ENCODE peak calls at places on chromosomes 3 and 15, in five cellular contexts. S is SK-N-SH, Z is K562, X is HepG2, K is H1. L is an unnamed sample.

GRCh38 chr3:99418209-99418635 is 220.2 kb upstream of the COL8A1 start:
- DNase-seq in S (no peak), Z (no peak), X (no peak), K (no peak), L (peak)

GRCh38 chr15:27828721-27829120 is 270.4 kb downstream of the OCA2 start:
- DNase-seq in S (no peak), Z (no peak), X (no peak), K (no peak), L (no peak)

GRCh38 chr3:142263126-142263525 is 37.7 kb upstream of the GK5 start:
- DNase-seq in S (no peak), Z (no peak), X (no peak), K (no peak), L (no peak)

GRCh38 chr3:156356537-156357363 is 198.2 kb downstream of the SSR3 start:
- DNase-seq in S (no peak), Z (no peak), X (no peak), K (no peak), L (no peak)

GRCh38 chr3:119323401-119324107 is 29.4 kb downstream of the ARHGAP31 start:
- DNase-seq in S (no peak), Z (no peak), X (no peak), K (no peak), L (no peak)

GRCh38 chr3:193704431-193704830 is 111.4 kb downstream of the OPA1 start:
- DNase-seq in S (no peak), Z (peak), X (no peak), K (no peak), L (no peak)

GRCh38 chr3:65873869-65874268 is 164.8 kb downstream of the MAGI1 start:
- DNase-seq in S (no peak), Z (no peak), X (no peak), K (no peak), L (no peak)

GRCh38 chr3:195033531-195034091 is 237.3 kb downstream of the XXYLT1 start:
- DNase-seq in S (no peak), Z (no peak), X (peak), K (no peak), L (no peak)

GRCh38 chr3:115624029-115624645 is 827 bp downstream of the GAP43 start:
- DNase-seq in S (no peak), Z (no peak), X (no peak), K (no peak), L (no peak)

DNA sequence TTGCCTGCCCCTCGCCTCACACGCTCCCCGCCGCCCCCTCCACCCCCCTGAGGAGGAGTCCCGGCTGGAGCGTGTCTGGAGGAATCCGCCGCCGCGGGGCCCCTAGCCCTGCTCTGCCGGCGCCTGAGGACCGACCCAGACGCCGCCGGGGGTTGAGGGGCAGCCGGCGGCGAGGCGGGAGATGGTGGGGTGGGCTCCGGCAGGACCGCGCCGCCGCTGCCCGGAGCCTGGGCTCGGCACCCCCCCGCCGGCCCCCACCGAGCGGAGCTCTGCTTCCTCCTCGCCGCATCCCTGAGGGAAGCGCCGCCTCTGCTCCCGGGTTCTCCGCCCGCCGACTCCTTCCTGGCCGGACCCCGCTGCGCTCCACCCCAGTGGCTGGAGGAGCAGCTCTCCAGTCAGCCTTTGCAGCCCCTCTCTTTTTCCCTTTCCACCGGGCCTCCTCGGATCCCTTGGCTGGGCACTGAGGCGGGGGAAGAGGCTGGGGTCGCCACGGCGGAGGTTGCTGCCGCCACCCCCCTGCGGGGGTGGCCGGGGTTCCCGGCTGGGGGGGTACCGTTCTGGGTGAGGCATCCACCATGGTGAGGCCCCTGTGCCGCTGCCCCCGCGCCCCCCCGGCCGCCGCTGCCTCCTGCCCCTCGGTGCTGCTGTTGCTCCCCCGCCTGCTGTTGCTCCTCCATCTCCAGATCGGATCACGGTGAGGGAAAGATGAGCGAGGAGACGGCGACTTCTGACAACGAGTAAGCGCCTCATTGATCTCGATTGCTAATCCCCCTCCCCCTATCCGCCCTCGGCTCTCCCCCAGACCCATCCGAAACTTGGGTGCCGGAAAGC is at the start of gene SPRED1:
- DNase-seq in S (peak), Z (peak), X (peak), K (no peak), L (no peak)
- TF ChIP-seq RFX5 in S (no peak), Z (no peak), X (no peak), K (no peak), L (no peak)

GRCh38 chr15:98428253-98428989 is 219.9 kb upstream of the IGF1R start:
- DNase-seq in S (peak), Z (peak), X (peak), K (peak), L (no peak)
- TF ChIP-seq SIN3A in S (no peak), Z (no peak), X (no peak), K (no peak), L (no peak)

GRCh38 chr3:10357592-10358308 is 36.8 kb upstream of the SEC13 start:
- DNase-seq in S (no peak), Z (no peak), X (no peak), K (no peak), L (peak)
- TF ChIP-seq RFX5 in S (no peak), Z (no peak), X (no peak), K (no peak), L (no peak)

GRCh38 chr15:70093070-70093469 is 4.6 kb downstream of the TLE3 start:
- DNase-seq in S (no peak), Z (no peak), X (peak), K (no peak), L (no peak)

GRCh38 chr15:70090436-70091291 is 7.1 kb downstream of the TLE3 start:
- DNase-seq in S (no peak), Z (no peak), X (no peak), K (no peak), L (no peak)

GRCh38 chr15:70093481-70094309 is 4.0 kb downstream of the TLE3 start:
- DNase-seq in S (no peak), Z (no peak), X (no peak), K (no peak), L (no peak)

GRCh38 chr15:70091649-70092461 is 5.9 kb downstream of the TLE3 start:
- DNase-seq in S (peak), Z (no peak), X (peak), K (no peak), L (no peak)

GRCh38 chr15:70092462-70092850 is 5.3 kb downstream of the TLE3 start:
- DNase-seq in S (no peak), Z (no peak), X (no peak), K (no peak), L (no peak)
- TF ChIP-seq SIN3A in S (no peak), Z (no peak), X (no peak), K (no peak), L (no peak)

GRCh38 chr3:70386043-70386442 is 73.6 kb upstream of the MDFIC2 start:
- DNase-seq in S (no peak), Z (no peak), X (no peak), K (no peak), L (no peak)
- TF ChIP-seq RFX5 in S (no peak), Z (no peak), X (no peak), K (no peak), L (no peak)

DNA sequence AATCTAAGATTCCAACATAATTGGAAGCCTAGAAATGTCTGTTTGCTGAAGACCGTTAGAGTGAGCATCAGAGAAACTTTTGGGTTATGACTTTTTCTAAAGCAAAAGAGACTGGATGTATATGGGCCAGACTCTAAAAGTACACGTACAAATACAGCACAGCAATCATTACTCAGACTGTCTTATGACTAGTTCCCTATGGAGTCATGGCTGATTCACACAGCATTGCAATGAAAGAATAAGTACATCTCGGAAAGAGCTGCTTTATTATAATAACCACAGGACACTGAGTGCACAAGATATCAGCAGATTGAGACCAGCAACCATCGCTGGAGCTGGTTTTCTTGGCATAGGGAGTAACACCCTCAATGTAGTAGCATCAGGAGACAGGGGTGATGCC is 618.6 kb downstream of the NLGN1 start:
- DNase-seq in S (no peak), Z (no peak), X (no peak), K (no peak), L (no peak)
- TF ChIP-seq SIN3A in S (no peak), Z (no peak), X (no peak), K (no peak), L (no peak)

DNA sequence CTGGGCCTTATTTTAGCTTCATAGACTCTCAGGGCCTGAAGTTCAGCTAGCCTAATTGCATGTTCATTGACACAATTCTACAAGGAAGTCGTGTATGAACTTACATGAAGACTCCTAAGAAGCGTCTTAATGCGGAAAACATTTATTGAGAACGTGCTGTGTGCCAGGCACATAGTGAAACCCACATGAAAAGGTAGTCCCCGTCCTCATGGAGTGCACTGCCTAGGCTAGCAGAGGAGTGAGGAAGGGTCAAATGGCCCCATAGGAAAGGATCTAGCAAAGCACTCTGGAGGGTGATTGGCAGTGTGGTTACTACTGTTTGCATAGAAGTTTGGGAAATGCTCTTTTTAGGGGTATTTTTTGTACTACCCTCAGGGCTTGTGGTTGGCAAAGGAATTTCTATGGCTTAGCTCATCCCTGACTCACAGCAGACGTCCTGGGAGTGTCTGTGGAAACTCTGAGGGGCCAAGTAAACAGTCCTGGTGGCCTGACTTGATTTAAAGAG is 854 bp upstream of the NPTN start:
- DNase-seq in S (no peak), Z (no peak), X (peak), K (no peak), L (no peak)
- TF ChIP-seq RFX5 in S (no peak), Z (no peak), X (no peak), K (no peak), L (no peak)

GRCh38 chr3:129330413-129330812 is 51.7 kb downstream of the HMCES start:
- DNase-seq in S (no peak), Z (no peak), X (no peak), K (no peak), L (no peak)
- TF ChIP-seq SIN3A in S (no peak), Z (no peak), X (no peak), K (no peak), L (no peak)

DNA sequence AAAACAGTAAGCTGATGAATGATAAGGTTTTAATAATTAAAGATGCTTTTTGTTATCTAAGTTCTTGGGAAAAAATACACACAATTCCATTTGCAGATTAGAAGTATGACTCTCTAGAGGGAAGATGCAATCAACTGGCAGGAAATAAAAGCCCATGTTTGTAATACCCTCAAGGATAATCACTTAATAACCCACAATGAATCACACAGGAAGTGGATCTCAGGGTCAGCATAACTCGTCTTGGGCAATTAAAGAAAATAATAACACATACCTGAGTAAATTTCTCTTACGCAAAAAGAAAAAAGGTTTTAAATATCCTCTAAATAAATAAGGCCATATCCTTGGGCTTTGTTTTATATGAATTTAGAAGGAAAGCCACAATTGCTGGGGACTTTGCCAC is 9.4 kb upstream of the EID1 start:
- DNase-seq in S (no peak), Z (no peak), X (no peak), K (no peak), L (no peak)
- TF ChIP-seq RFX5 in S (no peak), Z (no peak), X (no peak), K (no peak), L (no peak)

L was measured in GM12878.